ENCODE peak calls at places on chromosomes 12 and 14, in nine cellular contexts. E is small intestine; O is stimulated activated CD4-positive, alpha-beta T cell treated with anti-CD3 and anti-CD28 coated beads, TNF-alpha, amount 100 ng/mL, for 4 hours; N is upper lobe of left lung; U is HS-27A; Y is activated T-cell treated with anti-CD3 and anti-CD28 coated beads for 24 hours; P is NCI-H2107; X is uterus; Q is natural killer cell. A is an unnamed sample.

GRCh38 chr12:52372216-52373154 is 5.2 kb upstream of the KRT85 start:
- DNase-seq in E (peak), O (peak), N (no peak), U (peak), Y (peak), P (peak), X (peak), Q (peak), A (peak)

GRCh38 chr14:92603309-92604257 is 90.0 kb downstream of the RIN3 start:
- DNase-seq in E (no peak), O (no peak), N (peak), U (no peak), Y (peak), P (no peak), X (no peak), Q (peak), A (no peak)

GRCh38 chr12:47811070-47811391 is 8.7 kb downstream of the HDAC7 start:
- DNase-seq in E (no peak), O (no peak), N (no peak), U (no peak), Y (no peak), P (no peak), X (no peak), Q (no peak), A (no peak)

GRCh38 chr14:62289471-62289870 is 527.3 kb downstream of the SNAPC1 start:
- DNase-seq in E (no peak), O (no peak), N (no peak), U (no peak), Y (no peak), P (no peak), X (no peak), Q (no peak), A (no peak)

GRCh38 chr14:72801381-72801812 is 92.5 kb downstream of the DPF3 start:
- DNase-seq in E (no peak), O (no peak), N (no peak), U (peak), Y (no peak), P (no peak), X (no peak), Q (no peak), A (no peak)

GRCh38 chr12:77151030-77151429 is 85.7 kb upstream of the E2F7 start:
- DNase-seq in E (no peak), O (no peak), N (no peak), U (no peak), Y (no peak), P (no peak), X (no peak), Q (no peak), A (no peak)

GRCh38 chr12:89920866-89921265 is 212.2 kb upstream of the ATP2B1 start:
- DNase-seq in E (no peak), O (no peak), N (no peak), U (no peak), Y (no peak), P (no peak), X (no peak), Q (no peak), A (no peak)

GRCh38 chr14:57847096-57847495 is 18.8 kb downstream of the SLC35F4 start:
- DNase-seq in E (no peak), O (no peak), N (no peak), U (no peak), Y (no peak), P (no peak), X (no peak), Q (no peak), A (no peak)

GRCh38 chr12:123097521-123098084 is 53.3 kb downstream of the PITPNM2 start:
- DNase-seq in E (no peak), O (no peak), N (no peak), U (no peak), Y (no peak), P (no peak), X (no peak), Q (no peak), A (no peak)

GRCh38 chr14:100392266-100392850 is 69.2 kb downstream of the SLC25A47 start:
- DNase-seq in E (no peak), O (no peak), N (peak), U (no peak), Y (no peak), P (no peak), X (no peak), Q (no peak), A (no peak)

GRCh38 chr12:4588916-4589315 is 26.9 kb downstream of the DYRK4 start:
- DNase-seq in E (no peak), O (no peak), N (no peak), U (no peak), Y (no peak), P (no peak), X (no peak), Q (no peak), A (no peak)

GRCh38 chr12:41653386-41654110 is 465.4 kb downstream of the PDZRN4 start:
- DNase-seq in E (no peak), O (no peak), N (no peak), U (no peak), Y (no peak), P (no peak), X (no peak), Q (no peak), A (no peak)

GRCh38 chr14:49634547-49635334 is at the start of gene DNAAF2:
- DNase-seq in E (peak), O (peak), N (peak), U (peak), Y (peak), P (peak), X (peak), Q (peak), A (peak)

GRCh38 chr12:48601013-48601756 is 31.3 kb upstream of the LALBA start:
- DNase-seq in E (no peak), O (no peak), N (no peak), U (no peak), Y (no peak), P (no peak), X (no peak), Q (no peak), A (peak)

GRCh38 chr14:91367173-91368171 is 50.1 kb downstream of the CCDC88C start:
- DNase-seq in E (no peak), O (no peak), N (no peak), U (peak), Y (no peak), P (peak), X (no peak), Q (peak), A (no peak)

GRCh38 chr14:97866186-97866585 is 1069.0 kb downstream of the VRK1 start:
- DNase-seq in E (no peak), O (no peak), N (no peak), U (no peak), Y (no peak), P (no peak), X (no peak), Q (no peak), A (no peak)

GRCh38 chr12:96146747-96147146 is 47.4 kb upstream of the ELK3 start:
- DNase-seq in E (no peak), O (no peak), N (no peak), U (no peak), Y (no peak), P (no peak), X (no peak), Q (no peak), A (no peak)

GRCh38 chr12:28189774-28190320 is 409 bp upstream of the CCDC91 start:
- DNase-seq in E (no peak), O (no peak), N (no peak), U (peak), Y (no peak), P (no peak), X (no peak), Q (no peak), A (no peak)

GRCh38 chr14:103130017-103130764 is 6.9 kb downstream of the TNFAIP2 start:
- DNase-seq in E (no peak), O (no peak), N (peak), U (no peak), Y (no peak), P (no peak), X (no peak), Q (no peak), A (no peak)